ENCODE peak calls at places on chromosomes 5 and 9, in nine cellular contexts. W is ovary, X is gastrocnemius medialis, T is uterus, V is HCT116, L is heart left ventricle, I is GM12892, B is A549, M is IMR-90. C is an unnamed sample.

GRCh38 chr5:29214821-29215220 is 1978.7 kb upstream of the CDH6 start:
- DNase-seq in W (no peak), X (no peak), T (no peak), V (no peak), L (no peak), I (no peak), B (no peak), M (no peak), C (no peak)

GRCh38 chr5:42993516-42994284 is 46.4 kb downstream of the ANXA2R start:
- DNase-seq in W (no peak), X (no peak), T (no peak), V (no peak), L (no peak), I (no peak), B (no peak), M (peak; percentile 89), C (no peak)

GRCh38 chr9:129989362-129989708 is 53.7 kb downstream of the FNBP1 start:
- DNase-seq in W (no peak), X (no peak), T (no peak), V (no peak), L (no peak), I (no peak), B (no peak), M (no peak), C (no peak)

GRCh38 chr5:169848271-169848670 is 132.0 kb downstream of the INSYN2B start:
- DNase-seq in W (no peak), X (no peak), T (no peak), V (no peak), L (no peak), I (no peak), B (no peak), M (no peak), C (no peak)

GRCh38 chr9:124122813-124123462 is 111.4 kb downstream of the LHX2 start:
- DNase-seq in W (no peak), X (no peak), T (no peak), V (no peak), L (no peak), I (no peak), B (no peak), M (peak; percentile 43), C (peak; percentile 51)

GRCh38 chr5:98927242-98927987 is 1.4 kb downstream of the CHD1 start:
- DNase-seq in W (peak; percentile 51), X (peak; percentile 22), T (peak; percentile 65), V (no peak), L (peak; percentile 56), I (no peak), B (peak; percentile 14), M (peak; percentile 77), C (peak; percentile 12)

GRCh38 chr5:156475831-156476551 is 149.0 kb downstream of the SGCD start:
- DNase-seq in W (peak; percentile 78), X (peak; percentile 64), T (peak; percentile 75), V (no peak), L (peak; percentile 71), I (no peak), B (peak; percentile 31), M (peak; percentile 98), C (no peak)

GRCh38 chr5:6578676-6579343 is 54.0 kb downstream of the NSUN2 start:
- DNase-seq in W (no peak), X (no peak), T (no peak), V (no peak), L (no peak), I (no peak), B (no peak), M (no peak), C (no peak)

GRCh38 chr9:87035868-87036267 is 88.6 kb upstream of the GAS1 start:
- DNase-seq in W (no peak), X (no peak), T (peak; percentile 84), V (no peak), L (no peak), I (no peak), B (no peak), M (no peak), C (no peak)

GRCh38 chr5:173795601-173796000 is 92.5 kb upstream of the CPEB4 start:
- DNase-seq in W (no peak), X (no peak), T (no peak), V (no peak), L (no peak), I (no peak), B (no peak), M (no peak), C (no peak)

GRCh38 chr5:125595095-125595494 is 828.1 kb upstream of the GRAMD2B start:
- DNase-seq in W (peak; percentile 80), X (peak; percentile 9), T (peak; percentile 58), V (no peak), L (peak; percentile 67), I (no peak), B (no peak), M (peak; percentile 82), C (no peak)

GRCh38 chr5:99675974-99676373 is 747.2 kb upstream of the CHD1 start:
- DNase-seq in W (no peak), X (no peak), T (no peak), V (no peak), L (no peak), I (no peak), B (no peak), M (no peak), C (no peak)

GRCh38 chr5:93599427-93600146 is 16.6 kb downstream of the NR2F1 start:
- DNase-seq in W (no peak), X (no peak), T (no peak), V (no peak), L (no peak), I (no peak), B (no peak), M (peak; percentile 88), C (no peak)

GRCh38 chr5:45038366-45038987 is 229.7 kb downstream of the MRPS30 start:
- DNase-seq in W (no peak), X (no peak), T (no peak), V (peak; percentile 55), L (no peak), I (no peak), B (peak; percentile 3), M (peak; percentile 0), C (no peak)

GRCh38 chr5:177387405-177387804 is 3.2 kb downstream of the SLC34A1 start:
- DNase-seq in W (no peak), X (no peak), T (no peak), V (no peak), L (no peak), I (no peak), B (no peak), M (no peak), C (no peak)

GRCh38 chr5:181237758-181238385 is 5.8 kb downstream of the RACK1 start:
- DNase-seq in W (no peak), X (no peak), T (no peak), V (no peak), L (no peak), I (no peak), B (no peak), M (no peak), C (no peak)
- TF ChIP-seq POLR2A in W (no peak), X (no peak), T (no peak), V (no peak), L (no peak), I (no peak), B (no peak), M (no peak), C (no peak)

DNA sequence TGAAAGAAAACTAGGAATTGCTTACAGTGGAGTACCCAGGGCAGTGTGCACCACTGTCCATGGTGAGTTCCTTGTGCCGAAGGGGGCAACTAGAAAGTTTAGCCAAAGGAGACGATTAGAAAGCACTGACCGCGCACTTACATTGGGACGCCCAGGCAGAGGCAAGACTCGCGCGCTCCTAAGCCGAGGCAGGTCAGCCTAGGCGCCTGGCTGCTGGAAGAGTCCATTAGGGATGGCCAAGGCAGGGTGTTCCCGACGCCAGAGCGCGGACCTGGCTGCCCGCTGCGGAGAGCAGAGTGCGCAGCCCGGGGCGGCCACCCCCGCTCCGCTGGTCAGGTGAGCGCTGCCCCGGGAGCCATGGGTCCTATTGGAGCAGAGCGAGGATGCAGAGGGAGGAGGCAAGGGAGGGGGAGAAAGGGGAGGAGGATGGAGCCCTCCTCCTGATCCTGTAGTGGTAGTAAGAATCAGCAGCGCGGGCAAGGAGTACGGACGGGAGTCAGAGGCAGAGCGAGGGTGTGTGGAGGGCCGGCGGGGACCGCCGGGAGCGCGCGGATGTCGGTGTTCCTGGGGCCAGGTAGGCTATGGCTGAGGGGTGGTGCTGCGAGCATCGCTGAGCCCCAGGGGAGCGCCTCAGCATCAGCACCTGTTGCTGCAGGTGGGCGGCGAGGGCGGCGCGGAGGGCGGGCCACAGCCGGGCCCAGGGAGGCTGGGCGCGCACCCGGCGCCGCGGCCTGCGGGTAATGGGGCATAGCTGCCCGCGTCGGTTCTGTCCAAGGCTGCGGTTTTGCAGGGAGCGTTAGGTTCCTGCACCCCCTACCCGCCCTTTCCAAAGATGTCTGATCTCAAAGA is at the start of gene ADGRV1:
- DNase-seq in W (peak; percentile 23), X (no peak), T (peak; percentile 15), V (peak; percentile 86), L (peak; percentile 32), I (peak; percentile 5), B (peak; percentile 8), M (peak; percentile 1), C (no peak)
- TF ChIP-seq POLR2A in W (no peak), X (no peak), T (no peak), V (no peak), L (no peak), I (no peak), B (no peak), M (no peak), C (no peak)

GRCh38 chr5:134758504-134759341 is at the start of gene DDX46:
- DNase-seq in W (peak; percentile 88), X (peak; percentile 85), T (peak; percentile 92), V (peak; percentile 84), L (peak; percentile 94), I (peak; percentile 91), B (peak; percentile 94), M (peak; percentile 88), C (peak; percentile 89)
- TF ChIP-seq POLR2A in W (no peak), X (peak; percentile 82), T (peak; percentile 57), V (peak; percentile 48), L (no peak), I (peak; percentile 91), B (peak; percentile 84), M (peak; percentile 84), C (peak; percentile 75)

DNA sequence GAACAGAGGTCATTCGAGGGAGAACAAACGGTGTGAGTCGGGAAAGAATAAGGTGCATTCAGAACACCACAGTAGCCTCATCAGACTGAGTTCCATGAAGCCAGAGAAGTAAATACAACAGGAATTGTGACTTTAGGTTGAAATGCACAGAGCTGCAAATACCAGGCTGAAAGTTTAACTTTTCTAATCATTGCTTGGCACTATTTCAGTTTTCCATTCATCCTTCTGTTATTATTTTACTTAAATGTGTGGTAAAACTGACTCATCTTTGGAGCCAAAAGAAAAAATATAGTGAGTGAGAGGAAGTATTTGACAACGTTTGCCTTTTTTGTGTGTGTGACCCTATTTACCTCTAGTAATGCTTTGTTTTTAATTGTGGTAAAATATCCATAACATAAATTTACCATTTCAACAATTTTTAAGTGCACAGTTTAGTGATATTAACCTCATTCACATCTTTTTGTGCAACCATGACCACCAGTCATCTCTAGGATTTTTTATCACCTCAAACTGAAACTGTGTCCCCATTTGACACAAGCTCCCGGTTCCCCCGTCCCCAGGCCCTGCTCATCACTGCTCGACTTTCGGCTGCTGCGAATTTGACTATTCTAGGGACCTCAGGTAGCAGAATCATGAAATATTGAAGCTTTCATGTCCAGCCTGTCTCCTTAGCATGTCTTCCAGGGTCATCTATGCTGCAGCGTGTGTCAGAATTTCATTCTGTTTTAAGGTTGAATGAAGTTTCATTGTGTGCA is 166.7 kb downstream of the HSD17B3 start:
- DNase-seq in W (no peak), X (no peak), T (no peak), V (no peak), L (no peak), I (no peak), B (no peak), M (peak; percentile 60), C (no peak)
- TF ChIP-seq POLR2A in W (no peak), X (no peak), T (no peak), V (no peak), L (no peak), I (no peak), B (no peak), M (no peak), C (no peak)

GRCh38 chr9:112751059-112751795 is 667 bp downstream of the SNX30 start:
- DNase-seq in W (peak; percentile 36), X (peak; percentile 24), T (peak; percentile 40), V (no peak), L (peak; percentile 51), I (peak; percentile 51), B (peak; percentile 64), M (peak; percentile 87), C (peak; percentile 94)
- TF ChIP-seq POLR2A in W (no peak), X (peak; percentile 9), T (no peak), V (no peak), L (no peak), I (no peak), B (no peak), M (peak; percentile 62), C (no peak)